ENCODE peak calls at places on chromosomes 4 and X, in eight cellular contexts. M is Peyer's patch, O is HCT116, D is A549, I is dorsolateral prefrontal cortex, Q is fibroblast of lung, F is heart left ventricle, C is IMR-90. K is an unnamed sample.
A peak's percentile ranks its signal among the peaks of the same experiment; 100 is the strongest.

GRCh38 chrX:150774798-150775568 is 81.8 kb downstream of the MTMR1 start:
- DNase-seq in M (no peak), O (no peak), D (no peak), I (no peak), Q (no peak), F (no peak), C (no peak), K (no peak)

GRCh38 chrX:40164751-40165150 is 67.0 kb upstream of the BCOR start:
- DNase-seq in M (no peak), O (no peak), D (no peak), I (no peak), Q (no peak), F (no peak), C (no peak), K (no peak)

GRCh38 chr4:55949480-55949802 is 696 bp downstream of the CEP135 start:
- DNase-seq in M (no peak), O (no peak), D (no peak), I (no peak), Q (no peak), F (no peak), C (no peak), K (no peak)

GRCh38 chr4:21447320-21448055 is 501.1 kb downstream of the KCNIP4 start:
- DNase-seq in M (no peak), O (no peak), D (no peak), I (no peak), Q (no peak), F (no peak), C (no peak), K (peak; percentile 87)

GRCh38 chr4:185809517-185810071 is 2.4 kb downstream of the SORBS2 start:
- DNase-seq in M (no peak), O (no peak), D (no peak), I (no peak), Q (no peak), F (no peak), C (no peak), K (no peak)

GRCh38 chr4:25862411-25863346 is at the start of gene SEL1L3:
- DNase-seq in M (peak; percentile 80), O (no peak), D (peak; percentile 2), I (peak; percentile 50), Q (no peak), F (peak; percentile 58), C (no peak), K (peak; percentile 44)

GRCh38 chrX:84168574-84168973 is 19.4 kb downstream of the RPS6KA6 start:
- DNase-seq in M (no peak), O (no peak), D (peak; percentile 12), I (no peak), Q (no peak), F (no peak), C (peak; percentile 21), K (peak; percentile 14)

GRCh38 chr4:48698029-48698901 is 81.8 kb downstream of the FRYL start:
- DNase-seq in M (no peak), O (peak; percentile 44), D (peak; percentile 64), I (no peak), Q (peak; percentile 86), F (peak; percentile 56), C (peak; percentile 85), K (peak; percentile 98)

GRCh38 chr4:112860731-112861377 is 188.6 kb upstream of the ANK2 start:
- DNase-seq in M (no peak), O (no peak), D (no peak), I (no peak), Q (no peak), F (no peak), C (no peak), K (no peak)

GRCh38 chr4:10078481-10079233 is 37.9 kb downstream of the WDR1 start:
- DNase-seq in M (peak; percentile 10), O (no peak), D (no peak), I (no peak), Q (no peak), F (peak; percentile 16), C (no peak), K (no peak)

GRCh38 chr4:113657834-113658233 is 103.7 kb downstream of the CAMK2D start:
- DNase-seq in M (no peak), O (no peak), D (no peak), I (no peak), Q (peak; percentile 41), F (no peak), C (peak; percentile 69), K (peak; percentile 81)

GRCh38 chrX:133042260-133042659 is 54.6 kb downstream of the USP26 start:
- DNase-seq in M (no peak), O (no peak), D (no peak), I (no peak), Q (no peak), F (no peak), C (no peak), K (no peak)

GRCh38 chr4:46649390-46649789 is 259.5 kb upstream of the GABRA2 start:
- DNase-seq in M (no peak), O (no peak), D (no peak), I (no peak), Q (no peak), F (no peak), C (peak; percentile 4), K (no peak)

GRCh38 chrX:154979671-154980070 is 42.9 kb downstream of the F8 start:
- DNase-seq in M (no peak), O (no peak), D (no peak), I (no peak), Q (peak; percentile 0), F (no peak), C (no peak), K (peak; percentile 2)

GRCh38 chr4:56655209-56655626 is 25.9 kb downstream of the HOPX start:
- DNase-seq in M (no peak), O (no peak), D (no peak), I (peak; percentile 55), Q (peak; percentile 34), F (no peak), C (peak; percentile 12), K (peak; percentile 39)

GRCh38 chr4:82248903-82249632 is 124.7 kb downstream of the HNRNPD start:
- DNase-seq in M (no peak), O (no peak), D (no peak), I (no peak), Q (no peak), F (no peak), C (no peak), K (no peak)
- TF ChIP-seq CTCF in M (no peak), O (no peak), D (no peak), I (no peak), Q (no peak), F (no peak), C (no peak), K (no peak)

DNA sequence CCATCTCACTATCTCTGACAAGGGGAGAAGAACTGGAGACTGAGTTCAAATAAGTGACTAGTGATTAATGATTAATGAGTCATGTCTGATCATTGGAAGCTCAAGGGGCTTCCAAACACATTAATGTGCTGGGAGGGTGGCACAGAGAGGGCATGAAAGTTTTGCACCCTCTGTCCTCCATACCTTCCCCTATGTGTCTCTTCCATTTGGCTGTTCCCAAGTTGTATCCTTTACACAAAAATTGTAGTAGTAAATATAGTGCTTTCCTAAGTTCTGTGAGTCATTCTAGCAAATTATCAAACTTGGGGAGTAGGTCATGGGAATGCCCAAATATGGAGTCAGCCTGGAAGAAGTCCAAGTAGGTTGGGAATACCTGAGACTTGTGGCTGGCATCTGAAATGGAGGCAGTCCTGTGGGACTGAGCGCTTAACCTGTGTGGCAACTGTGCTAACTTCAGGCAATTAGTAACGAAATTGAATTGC is 4.1 kb upstream of the FAM200B start:
- DNase-seq in M (no peak), O (peak; percentile 82), D (peak; percentile 89), I (no peak), Q (peak; percentile 47), F (no peak), C (peak; percentile 48), K (peak; percentile 99)
- H3K4me3 ChIP-seq in M (no peak overlapping the region), O (no peak overlapping the region), D (peak overlapping the region; percentile 69), I (no peak overlapping the region), Q (no peak overlapping the region), F (no peak overlapping the region), C (no peak overlapping the region), K (no peak overlapping the region)

GRCh38 chrX:72604705-72605104 is 32.1 kb upstream of the HDAC8 start:
- DNase-seq in M (no peak), O (no peak), D (no peak), I (no peak), Q (no peak), F (no peak), C (no peak), K (no peak)

GRCh38 chrX:72604112-72604511 is 31.5 kb upstream of the HDAC8 start:
- DNase-seq in M (no peak), O (no peak), D (no peak), I (no peak), Q (no peak), F (no peak), C (no peak), K (no peak)

GRCh38 chrX:72609313-72609712 is 36.7 kb upstream of the HDAC8 start:
- DNase-seq in M (no peak), O (no peak), D (peak; percentile 36), I (no peak), Q (peak; percentile 12), F (no peak), C (peak; percentile 6), K (peak; percentile 16)
- TF ChIP-seq CTCF in M (peak; percentile 46), O (peak; percentile 30), D (peak; percentile 36), I (no peak), Q (no peak), F (peak; percentile 11), C (no peak), K (peak; percentile 37)

GRCh38 chrX:12946406-12946805 is 28.5 kb upstream of the TMSB4X start:
- DNase-seq in M (no peak), O (no peak), D (no peak), I (no peak), Q (no peak), F (no peak), C (no peak), K (no peak)

GRCh38 chrX:12949205-12949926 is 25.5 kb upstream of the TMSB4X start:
- DNase-seq in M (no peak), O (no peak), D (no peak), I (no peak), Q (no peak), F (no peak), C (peak; percentile 41), K (no peak)

GRCh38 chrX:12946838-12947544 is 27.9 kb upstream of the TMSB4X start:
- DNase-seq in M (peak; percentile 82), O (peak; percentile 60), D (peak; percentile 88), I (no peak), Q (peak; percentile 86), F (peak; percentile 62), C (peak; percentile 82), K (peak; percentile 90)

GRCh38 chrX:12948495-12948894 is 26.4 kb upstream of the TMSB4X start:
- DNase-seq in M (no peak), O (no peak), D (no peak), I (no peak), Q (no peak), F (no peak), C (no peak), K (no peak)

DNA sequence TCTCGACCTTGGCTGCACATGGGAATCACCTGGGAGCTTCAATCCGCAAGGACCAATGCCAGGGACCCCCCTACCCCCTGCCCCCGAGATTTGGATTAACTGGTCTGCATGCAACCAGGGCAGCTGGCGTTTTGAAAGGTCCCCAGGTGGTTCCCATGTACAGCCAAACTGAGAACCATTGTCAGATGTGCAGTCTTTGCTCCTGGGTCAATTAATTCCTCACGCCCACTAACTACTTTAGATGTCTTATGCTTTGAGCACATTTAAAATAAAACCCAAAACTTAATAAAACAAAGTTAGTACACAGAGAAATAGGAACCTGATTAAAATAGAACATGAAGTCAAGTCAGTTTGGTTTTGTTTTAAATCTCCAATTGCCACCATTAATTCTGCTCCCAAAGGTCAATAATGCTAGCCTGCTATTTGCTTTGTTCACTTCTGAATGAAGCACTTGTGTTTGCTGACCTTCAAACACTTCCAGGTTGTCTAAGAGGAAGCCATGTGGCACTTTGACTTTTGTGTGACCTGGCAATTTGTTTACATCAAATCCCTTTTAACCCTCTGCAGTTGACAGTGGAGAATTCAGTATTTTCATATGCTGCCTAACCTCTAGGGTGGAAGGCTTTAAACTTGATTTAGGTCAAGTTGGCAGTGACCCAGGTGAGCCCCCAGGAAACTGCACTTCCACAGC is 27.2 kb upstream of the TMSB4X start:
- DNase-seq in M (no peak), O (no peak), D (no peak), I (no peak), Q (no peak), F (no peak), C (no peak), K (no peak)
- H3K4me3 ChIP-seq in M (no peak overlapping the region), O (no peak overlapping the region), D (no peak overlapping the region), I (no peak overlapping the region), Q (no peak overlapping the region), F (no peak overlapping the region), C (no peak overlapping the region), K (no peak overlapping the region)